ENCODE peak calls at places on chromosomes 4 and X, in seven cellular contexts. V is iris pigment epithelial cell, G is fibroblast of the aortic adventitia, X is endothelial cell, R is HCT116, I is left colon, A is activated T-helper 1 cell treated with Interleukin-2 at 50 U/mL for 16 hours. U is an unnamed sample.

GRCh38 chrX:66677430-66677829 is 38.6 kb upstream of the EDA2R start:
- DNase-seq in A (no peak), R (no peak), I (no peak), X (no peak), G (peak), V (peak), U (no peak)

GRCh38 chr4:163556169-163556568 is 61.7 kb downstream of the TMA16 start:
- DNase-seq in G (no peak), R (no peak), V (no peak), X (no peak), A (no peak), I (no peak), U (no peak)

GRCh38 chr4:39698424-39699009 is 581 bp downstream of the UBE2K start:
- DNase-seq in X (peak), G (peak), R (no peak), A (peak), V (peak), I (peak), U (no peak)

GRCh38 chr4:99987681-99988080 is 37.6 kb upstream of the H2AZ1 start:
- DNase-seq in A (no peak), V (no peak), X (no peak), G (no peak), R (no peak), I (no peak), U (no peak)

GRCh38 chr4:113987382-113987930 is 8.0 kb upstream of the ARSJ start:
- DNase-seq in I (no peak), X (no peak), A (no peak), G (no peak), V (no peak), R (no peak), U (peak)

GRCh38 chr4:100177126-100177525 is 13.1 kb downstream of the DDIT4L start:
- DNase-seq in I (no peak), G (no peak), A (no peak), X (no peak), V (no peak), R (no peak), U (no peak)

GRCh38 chr4:167903291-167903721 is 189.0 kb upstream of the ANXA10 start:
- DNase-seq in I (no peak), R (no peak), X (no peak), A (no peak), V (peak), G (peak), U (no peak)

GRCh38 chr4:83851261-83852084 is 315.6 kb downstream of the GPAT3 start:
- DNase-seq in V (peak), I (no peak), R (peak), A (no peak), X (no peak), G (peak), U (no peak)

GRCh38 chrX:47483310-47484268 is 567 bp upstream of the ZNF41 start:
- DNase-seq in A (no peak), V (peak), X (peak), R (no peak), G (peak), I (peak), U (no peak)

GRCh38 chr4:2365913-2366210 is 52.6 kb downstream of the ZFYVE28 start:
- DNase-seq in R (no peak), A (no peak), X (no peak), I (no peak), G (no peak), V (no peak), U (no peak)

GRCh38 chr4:71860643-71861042 is 76.8 kb upstream of the GC start:
- DNase-seq in X (no peak), R (peak), I (no peak), G (no peak), A (no peak), V (no peak), U (no peak)

GRCh38 chr4:140876597-140877364 is 120.6 kb upstream of the TBC1D9 start:
- DNase-seq in G (peak), I (no peak), X (no peak), A (no peak), R (no peak), V (peak), U (no peak)

U was measured in SK-N-MC.